ENCODE peak calls at places on chromosomes 3 and 15, in nine cellular contexts. G, P, R, T, A, Q, O, M and Y are unnamed samples.
A peak's percentile ranks its signal among the peaks of the same experiment; 100 is the strongest.

GRCh38 chr3:52240059-52240885 is 1.3 kb upstream of the TWF2 start:
- DNase-seq in G (no peak), P (peak; percentile 57), R (no peak), T (peak; percentile 50), A (peak; percentile 98), Q (no peak), O (no peak), M (no peak), Y (peak; percentile 86)

GRCh38 chr3:37129871-37130270 is 44.5 kb downstream of the LRRFIP2 start:
- DNase-seq in G (no peak), P (no peak), R (no peak), T (no peak), A (no peak), Q (no peak), O (no peak), M (no peak), Y (no peak)

GRCh38 chr3:43953814-43954241 is 263.1 kb downstream of the ABHD5 start:
- DNase-seq in G (no peak), P (no peak), R (no peak), T (no peak), A (no peak), Q (no peak), O (no peak), M (no peak), Y (no peak)

GRCh38 chr3:13296662-13297061 is 123.5 kb downstream of the NUP210 start:
- DNase-seq in G (no peak), P (no peak), R (no peak), T (no peak), A (no peak), Q (no peak), O (no peak), M (no peak), Y (no peak)

GRCh38 chr3:159158213-159158612 is 356.4 kb downstream of the MFSD1 start:
- DNase-seq in G (no peak), P (no peak), R (no peak), T (no peak), A (peak; percentile 51), Q (no peak), O (no peak), M (no peak), Y (peak; percentile 16)

GRCh38 chr3:159748408-159748807 is 240.2 kb upstream of the IL12A start:
- DNase-seq in G (no peak), P (no peak), R (no peak), T (no peak), A (no peak), Q (no peak), O (no peak), M (no peak), Y (no peak)

GRCh38 chr15:40762919-40763800 is 708 bp upstream of the GCHFR start:
- DNase-seq in G (peak; percentile 60), P (peak; percentile 73), R (peak; percentile 34), T (peak; percentile 39), A (peak; percentile 69), Q (peak; percentile 85), O (no peak), M (peak; percentile 62), Y (peak; percentile 72)

GRCh38 chr15:57411945-57412768 is 35.9 kb downstream of the CGNL1 start:
- DNase-seq in G (no peak), P (peak; percentile 45), R (no peak), T (no peak), A (no peak), Q (no peak), O (no peak), M (no peak), Y (no peak)

GRCh38 chr3:129087138-129087702 is 26.6 kb downstream of the GP9 start:
- DNase-seq in G (no peak), P (peak; percentile 63), R (no peak), T (no peak), A (no peak), Q (no peak), O (no peak), M (no peak), Y (peak; percentile 64)

GRCh38 chr15:67850995-67851535 is 11.2 kb upstream of the RNU6-1 start:
- DNase-seq in G (no peak), P (no peak), R (no peak), T (no peak), A (peak; percentile 44), Q (no peak), O (no peak), M (no peak), Y (no peak)

GRCh38 chr3:108352176-108352575 is 55.8 kb downstream of the HHLA2 start:
- DNase-seq in G (no peak), P (no peak), R (no peak), T (no peak), A (no peak), Q (no peak), O (no peak), M (no peak), Y (no peak)

GRCh38 chr3:177764377-177764912 is 567.2 kb upstream of the TBL1XR1 start:
- DNase-seq in G (no peak), P (no peak), R (no peak), T (no peak), A (no peak), Q (no peak), O (no peak), M (no peak), Y (no peak)

GRCh38 chr3:194231840-194232832 is 96.2 kb downstream of the HES1 start:
- DNase-seq in G (no peak), P (no peak), R (no peak), T (no peak), A (no peak), Q (no peak), O (no peak), M (no peak), Y (no peak)

GRCh38 chr3:170701696-170702678 is 116.1 kb upstream of the SLC7A14 start:
- DNase-seq in G (no peak), P (no peak), R (no peak), T (no peak), A (no peak), Q (no peak), O (no peak), M (no peak), Y (no peak)

GRCh38 chr3:143366672-143367071 is 247.1 kb downstream of the CHST2 start:
- DNase-seq in G (no peak), P (no peak), R (no peak), T (no peak), A (peak; percentile 69), Q (no peak), O (no peak), M (no peak), Y (no peak)

GRCh38 chr15:48806151-48806550 is 4.7 kb downstream of the CEP152 start:
- DNase-seq in G (no peak), P (peak; percentile 30), R (peak; percentile 12), T (no peak), A (peak; percentile 11), Q (no peak), O (no peak), M (no peak), Y (no peak)

GRCh38 chr3:128001576-128001975 is 50.7 kb upstream of the SEC61A1 start:
- DNase-seq in G (no peak), P (no peak), R (no peak), T (no peak), A (no peak), Q (no peak), O (no peak), M (no peak), Y (no peak)

GRCh38 chr15:63331456-63331855 is 50.2 kb downstream of the CA12 start:
- DNase-seq in G (no peak), P (no peak), R (no peak), T (no peak), A (no peak), Q (no peak), O (no peak), M (no peak), Y (no peak)

GRCh38 chr3:42900731-42901420 is 5.1 kb upstream of the ZNF662 start:
- DNase-seq in G (no peak), P (no peak), R (no peak), T (no peak), A (no peak), Q (no peak), O (no peak), M (no peak), Y (no peak)

GRCh38 chr3:194030372-194030771 is 105.6 kb upstream of the HES1 start:
- DNase-seq in G (no peak), P (no peak), R (peak; percentile 46), T (no peak), A (no peak), Q (no peak), O (no peak), M (no peak), Y (no peak)

GRCh38 chr15:80160570-80161156 is 7.9 kb downstream of the FAH start:
- DNase-seq in G (peak; percentile 42), P (peak; percentile 57), R (no peak), T (peak; percentile 27), A (peak; percentile 95), Q (no peak), O (no peak), M (no peak), Y (no peak)

GRCh38 chr15:84702961-84703482 is 12.9 kb downstream of the SEC11A start:
- DNase-seq in G (no peak), P (peak; percentile 63), R (no peak), T (no peak), A (no peak), Q (no peak), O (no peak), M (no peak), Y (peak; percentile 73)

GRCh38 chr3:99700637-99701268 is 62.4 kb downstream of the COL8A1 start:
- DNase-seq in G (no peak), P (no peak), R (no peak), T (no peak), A (no peak), Q (no peak), O (no peak), M (no peak), Y (no peak)

GRCh38 chr3:124812291-124813265 is 74.6 kb downstream of the ITGB5 start:
- DNase-seq in G (no peak), P (peak; percentile 74), R (no peak), T (no peak), A (peak; percentile 28), Q (peak; percentile 72), O (no peak), M (no peak), Y (peak; percentile 34)

GRCh38 chr3:161107311-161107710 is 2.2 kb upstream of the B3GALNT1 start:
- DNase-seq in G (no peak), P (no peak), R (no peak), T (no peak), A (no peak), Q (no peak), O (no peak), M (no peak), Y (no peak)